ENCODE peak calls at places on chromosomes 13 and 19, in six cellular contexts. J is A549, H is H1, E is K562, D is SK-N-SH, I is GM12878. X is an unnamed sample.
A peak's percentile ranks its signal among the peaks of the same experiment; 100 is the strongest.

GRCh38 chr19:16462757-16463250 is 9.0 kb downstream of the EPS15L1 start:
- DNase-seq in E (no peak), H (no peak), I (no peak), J (no peak), D (no peak), X (no peak)

GRCh38 chr13:26681036-26681435 is 79.5 kb downstream of the GPR12 start:
- DNase-seq in H (no peak), D (no peak), J (no peak), E (no peak), I (no peak), X (no peak)

GRCh38 chr13:94966380-94966779 is 254.0 kb upstream of the SOX21 start:
- DNase-seq in D (peak; percentile 37), H (no peak), J (no peak), I (no peak), E (no peak), X (no peak)

GRCh38 chr13:49569993-49570689 is 15.2 kb downstream of the RCBTB1 start:
- DNase-seq in E (no peak), D (peak; percentile 31), I (no peak), J (no peak), H (no peak), X (no peak)

GRCh38 chr13:110298566-110299321 is 8.2 kb downstream of the COL4A1 start:
- DNase-seq in E (no peak), I (no peak), H (no peak), D (no peak), J (no peak), X (no peak)

GRCh38 chr19:53881482-53882390 is at the start of gene PRKCG:
- DNase-seq in E (peak; percentile 66), H (no peak), D (peak; percentile 76), J (peak; percentile 70), I (no peak), X (peak; percentile 44)

GRCh38 chr19:29504454-29504853 is 21.3 kb upstream of the VSTM2B start:
- DNase-seq in E (no peak), I (no peak), J (no peak), D (no peak), H (no peak), X (no peak)

GRCh38 chr19:40392123-40392522 is 2.1 kb upstream of the HIPK4 start:
- DNase-seq in I (no peak), E (no peak), J (no peak), H (no peak), D (no peak), X (no peak)

GRCh38 chr13:48492123-48493075 is 40.5 kb downstream of the RCBTB2 start:
- DNase-seq in E (peak; percentile 53), H (no peak), J (no peak), D (no peak), I (peak; percentile 98), X (no peak)

GRCh38 chr19:403221-404036 is 5.5 kb downstream of the C2CD4C start:
- DNase-seq in E (no peak), H (no peak), I (no peak), J (no peak), D (peak; percentile 62), X (no peak)

GRCh38 chr13:103883698-103884097 is 817.5 kb upstream of the SLC10A2 start:
- DNase-seq in I (no peak), D (no peak), J (no peak), H (no peak), E (no peak), X (no peak)

GRCh38 chr13:76383671-76384461 is 502.3 kb downstream of the KCTD12 start:
- DNase-seq in D (peak; percentile 36), J (no peak), E (no peak), H (no peak), I (no peak), X (no peak)

GRCh38 chr19:5172859-5173577 is 167.6 kb downstream of the PTPRS start:
- DNase-seq in H (no peak), I (no peak), J (peak; percentile 89), D (no peak), E (peak; percentile 64), X (no peak)

GRCh38 chr19:571127-571974 is 1.0 kb upstream of the BSG start:
- DNase-seq in E (peak; percentile 74), I (peak; percentile 25), H (no peak), J (no peak), D (no peak), X (peak; percentile 61)

GRCh38 chr13:39960206-39960605 is 304.7 kb downstream of the COG6 start:
- DNase-seq in E (no peak), D (no peak), J (no peak), I (no peak), H (no peak), X (no peak)

GRCh38 chr13:27172495-27172842 is 858 bp upstream of the USP12 start:
- DNase-seq in I (no peak), D (peak; percentile 23), E (peak; percentile 40), H (no peak), J (no peak), X (no peak)

DNA sequence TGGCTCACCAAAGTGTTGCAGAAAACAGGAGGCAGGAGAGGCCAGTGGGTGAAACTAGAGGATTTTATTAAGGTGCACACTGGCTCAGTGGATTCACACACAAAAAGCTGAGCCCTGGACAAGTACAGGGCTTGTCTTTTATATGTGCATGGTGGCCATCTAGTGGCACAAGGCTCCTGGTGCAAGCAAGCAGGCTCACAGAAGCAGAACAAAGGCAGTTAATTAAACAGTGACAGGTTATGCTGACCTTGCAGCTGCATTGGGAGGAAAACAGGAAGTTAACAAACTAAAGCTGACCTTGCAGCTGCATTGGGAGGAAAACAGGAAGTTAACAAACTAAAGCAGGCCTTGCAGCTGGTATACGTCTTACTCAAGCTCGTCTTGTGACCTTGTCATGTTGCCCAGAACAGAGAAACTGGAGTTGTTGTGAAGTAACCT is 65.3 kb upstream of the ZNF681 start:
- DNase-seq in E (peak; percentile 62), H (peak; percentile 34), I (peak; percentile 12), J (no peak), D (peak; percentile 27), X (peak; percentile 9)
- TF ChIP-seq CHD2 in E (no peak), H (no peak), I (no peak), J (no peak), D (no peak), X (no peak)

DNA sequence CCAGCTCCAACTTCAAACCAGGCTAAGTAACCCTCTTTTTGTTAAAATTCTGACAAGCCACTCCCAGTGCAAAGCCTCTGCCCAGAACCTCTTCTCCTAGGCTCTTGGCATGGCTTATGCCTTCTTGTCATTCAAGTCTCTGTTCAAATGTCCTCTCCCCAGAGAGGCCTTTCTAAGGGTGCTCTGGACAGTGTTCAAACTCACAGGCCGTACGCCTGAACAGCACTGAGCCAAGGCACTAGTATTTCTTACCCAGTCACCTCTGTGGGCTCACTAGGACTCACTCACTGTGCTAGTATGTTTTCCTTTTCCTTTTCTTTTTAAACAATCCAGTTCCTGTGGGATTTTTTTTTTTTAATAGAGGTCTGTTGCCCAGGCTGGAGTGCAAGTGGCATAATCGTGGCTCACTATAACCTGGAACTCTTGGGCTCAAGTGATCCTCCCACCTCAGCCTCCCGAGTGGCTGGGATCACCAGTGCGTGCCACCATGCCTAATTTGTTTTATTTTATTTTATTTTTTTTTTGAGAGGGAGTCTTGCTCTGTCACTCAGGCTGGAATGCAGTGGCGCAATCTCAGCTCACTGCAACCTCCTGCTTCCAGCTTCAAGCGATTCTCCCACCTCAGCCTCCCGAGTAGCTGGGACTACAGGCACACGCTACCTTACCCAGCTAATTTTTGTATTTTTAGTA is 2.3 kb upstream of the ASF1B start:
- DNase-seq in H (no peak), I (no peak), E (no peak), J (no peak), D (no peak), X (no peak)
- TF ChIP-seq CHD2 in H (no peak), I (no peak), E (no peak), J (no peak), D (no peak), X (no peak)

GRCh38 chr13:30870049-30870884 is 35.8 kb upstream of the MEDAG start:
- DNase-seq in H (no peak), D (no peak), J (no peak), E (peak; percentile 81), I (no peak), X (no peak)

GRCh38 chr13:30871713-30872029 is 34.4 kb upstream of the MEDAG start:
- DNase-seq in H (no peak), D (no peak), J (no peak), I (no peak), E (no peak), X (no peak)

GRCh38 chr13:30868806-30869470 is 37.1 kb upstream of the MEDAG start:
- DNase-seq in J (no peak), E (no peak), D (no peak), I (no peak), H (no peak), X (no peak)

GRCh38 chr13:30870916-30871712 is 35.0 kb upstream of the MEDAG start:
- DNase-seq in J (no peak), I (no peak), D (no peak), E (no peak), H (no peak), X (no peak)

GRCh38 chr13:30869491-30869890 is 36.6 kb upstream of the MEDAG start:
- DNase-seq in D (no peak), J (no peak), H (no peak), E (no peak), I (no peak), X (no peak)
- TF ChIP-seq CHD2 in D (no peak), J (no peak), H (no peak), E (no peak), I (no peak), X (no peak)

GRCh38 chr19:55443824-55444719 is 972 bp upstream of the SHISA7 start:
- DNase-seq in J (no peak), D (no peak), I (no peak), H (no peak), E (peak; percentile 54), X (no peak)
- TF ChIP-seq CHD2 in J (no peak), D (no peak), I (no peak), H (no peak), E (no peak), X (no peak)

DNA sequence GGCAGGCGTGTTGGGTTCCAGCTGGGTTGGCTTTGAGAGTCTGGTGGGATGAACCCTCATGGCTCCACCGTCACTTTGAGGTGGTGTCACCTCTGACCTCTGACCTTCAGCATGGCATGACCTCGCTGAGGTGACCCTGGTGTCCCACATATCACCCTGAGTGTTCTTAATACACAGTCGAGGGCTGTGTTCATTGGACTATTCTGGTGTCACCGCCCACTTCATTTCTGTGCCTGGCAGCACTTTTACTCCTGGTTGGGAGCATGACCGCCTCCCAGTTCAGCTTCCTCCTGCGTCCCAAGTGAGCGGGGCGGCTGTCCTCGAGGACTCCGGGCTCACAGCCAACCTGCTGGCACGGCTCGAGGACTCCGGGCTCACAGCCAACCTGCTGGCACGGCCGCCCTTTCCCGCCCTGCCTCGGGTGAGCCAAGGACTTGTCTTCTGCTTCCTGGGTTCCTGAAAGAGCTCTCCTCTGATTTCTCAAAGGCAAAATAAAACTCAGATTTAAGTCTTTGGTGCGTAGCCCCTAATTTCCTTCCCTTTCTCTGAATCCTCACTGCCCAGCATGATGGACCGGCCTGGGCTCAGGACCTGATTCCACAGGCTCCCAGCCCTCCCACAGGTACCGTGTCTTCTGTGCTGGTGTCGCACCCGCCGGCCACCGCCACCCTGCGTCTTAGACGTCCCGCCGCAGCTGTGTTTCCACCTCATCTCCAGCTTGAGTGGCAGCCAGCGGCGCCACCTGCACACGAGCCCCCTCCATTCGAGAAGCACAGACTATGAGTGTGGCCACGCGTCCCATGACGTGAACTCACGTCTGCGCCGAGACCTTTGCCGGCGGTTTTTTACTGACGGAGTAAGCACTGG is 10.4 kb downstream of the ATP4B start:
- DNase-seq in H (no peak), J (peak; percentile 5), E (no peak), D (peak; percentile 85), I (no peak), X (no peak)
- TF ChIP-seq CHD2 in H (no peak), J (no peak), E (no peak), D (peak; percentile 35), I (no peak), X (no peak)

X was measured in HepG2.